ENCODE peak calls at places on chromosome 22, in eight cellular contexts. I is A673, R is neural progenitor cell, P is cardiac muscle cell, A is A549, D is tibial nerve, J is fibroblast of lung, B is spleen. Q is an unnamed sample.
A peak's percentile ranks its signal among the peaks of the same experiment; 100 is the strongest.

GRCh38 chr22:23266780-23267179 is 86.5 kb downstream of the BCR start:
- DNase-seq in D (no peak), R (no peak), P (no peak), J (no peak), I (no peak), A (no peak), B (no peak), Q (no peak)

GRCh38 chr22:49215840-49216239 is 611.8 kb downstream of the BRD1 start:
- DNase-seq in I (no peak), D (no peak), J (no peak), P (no peak), R (no peak), B (peak; percentile 18), A (no peak), Q (no peak)

GRCh38 chr22:47154621-47155081 is 392.2 kb downstream of the TBC1D22A start:
- DNase-seq in R (no peak), B (no peak), I (peak; percentile 14), J (peak; percentile 83), P (peak; percentile 79), A (no peak), D (peak; percentile 11), Q (no peak)

GRCh38 chr22:50621491-50621880 is 6.5 kb downstream of the ARSA start:
- DNase-seq in B (peak; percentile 85), I (no peak), J (no peak), R (no peak), D (no peak), A (no peak), P (no peak), Q (peak; percentile 64)

GRCh38 chr22:39469681-39470461 is 13.1 kb downstream of the MGAT3 start:
- DNase-seq in R (peak; percentile 46), I (no peak), D (no peak), A (no peak), P (no peak), J (no peak), B (no peak), Q (no peak)

GRCh38 chr22:22168190-22168940 is 76.2 kb upstream of the VPREB1 start:
- DNase-seq in A (peak; percentile 92), J (peak; percentile 37), I (peak; percentile 79), B (no peak), P (peak; percentile 38), R (peak; percentile 30), D (no peak), Q (no peak)

GRCh38 chr22:46064966-46065666 is 85.2 kb upstream of the PPARA start:
- DNase-seq in P (no peak), J (peak; percentile 63), B (no peak), R (no peak), D (peak; percentile 27), A (no peak), I (no peak), Q (no peak)

GRCh38 chr22:46862418-46863324 is 100.2 kb downstream of the TBC1D22A start:
- DNase-seq in R (no peak), J (no peak), P (no peak), D (no peak), B (no peak), I (no peak), A (no peak), Q (no peak)

GRCh38 chr22:36301384-36301828 is 48.5 kb downstream of the APOL1 start:
- DNase-seq in D (peak; percentile 83), P (peak; percentile 71), B (peak; percentile 94), R (peak; percentile 81), J (peak; percentile 43), A (peak; percentile 70), I (peak; percentile 70), Q (peak; percentile 73)

GRCh38 chr22:44259366-44260215 is 53.2 kb downstream of the SHISAL1 start:
- DNase-seq in A (no peak), R (no peak), D (no peak), I (no peak), P (no peak), B (peak; percentile 28), J (no peak), Q (no peak)

GRCh38 chr22:44665115-44665514 is 36.9 kb upstream of the PRR5 start:
- DNase-seq in I (no peak), D (no peak), R (peak; percentile 23), P (peak; percentile 60), J (no peak), B (no peak), A (no peak), Q (no peak)

GRCh38 chr22:46734830-46735453 is 3.1 kb downstream of the CERK start:
- DNase-seq in I (no peak), D (no peak), J (no peak), R (no peak), P (no peak), B (peak; percentile 93), A (no peak), Q (peak; percentile 52)

GRCh38 chr22:49154433-49154832 is 673.2 kb downstream of the BRD1 start:
- DNase-seq in A (no peak), D (no peak), J (no peak), R (no peak), I (no peak), P (no peak), B (peak; percentile 67), Q (no peak)

GRCh38 chr22:17672417-17672991 is 33.9 kb downstream of the BCL2L13 start:
- DNase-seq in I (no peak), B (no peak), R (peak; percentile 26), D (no peak), J (peak; percentile 81), A (no peak), P (no peak), Q (no peak)

GRCh38 chr22:23251445-23252093 is 71.3 kb downstream of the BCR start:
- DNase-seq in I (no peak), R (no peak), A (peak; percentile 9), P (no peak), J (peak; percentile 37), D (no peak), B (no peak), Q (no peak)

DNA sequence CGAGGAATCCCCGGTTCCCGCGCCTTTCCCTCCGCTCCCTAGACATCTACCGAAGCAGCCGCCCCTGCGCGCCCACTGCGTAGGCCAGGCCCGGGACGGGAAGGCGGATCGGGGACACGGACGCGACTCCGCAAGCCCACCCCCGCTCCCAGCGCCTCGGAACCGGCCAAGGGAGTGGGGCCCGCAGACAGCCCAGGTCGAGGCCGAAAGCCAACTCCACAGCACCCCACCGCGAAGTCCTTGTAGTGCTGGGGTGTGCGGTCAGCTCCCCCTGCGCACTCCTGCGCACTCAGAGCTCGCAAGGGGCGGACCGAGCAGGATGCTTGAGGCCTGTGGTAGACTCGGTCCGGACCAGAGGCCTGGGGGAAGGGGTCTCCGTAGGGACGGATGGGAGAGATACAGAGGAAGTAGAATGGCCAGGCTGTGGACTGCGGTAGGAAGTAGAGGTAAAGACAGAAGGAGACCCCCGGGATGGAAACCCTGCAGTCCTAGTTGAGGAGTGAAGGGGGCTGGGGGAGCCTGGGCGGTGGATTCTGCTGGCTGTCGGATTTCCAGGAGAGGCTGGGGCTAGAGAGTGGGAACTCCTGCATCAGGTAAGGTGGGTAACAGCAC is 547 bp upstream of the SCARF2 start:
- DNase-seq in B (peak; percentile 74), D (no peak), J (peak; percentile 64), R (peak; percentile 57), A (no peak), P (peak; percentile 60), I (no peak), Q (peak; percentile 47)
- H3K4me3 ChIP-seq in B (peak overlapping the region; percentile 44), D (peak overlapping the region; percentile 86), J (peak overlapping the region; percentile 54), R (peak overlapping the region; percentile 54), A (no peak overlapping the region), P (peak overlapping the region; percentile 59), I (peak overlapping the region; percentile 49), Q (no peak overlapping the region)

DNA sequence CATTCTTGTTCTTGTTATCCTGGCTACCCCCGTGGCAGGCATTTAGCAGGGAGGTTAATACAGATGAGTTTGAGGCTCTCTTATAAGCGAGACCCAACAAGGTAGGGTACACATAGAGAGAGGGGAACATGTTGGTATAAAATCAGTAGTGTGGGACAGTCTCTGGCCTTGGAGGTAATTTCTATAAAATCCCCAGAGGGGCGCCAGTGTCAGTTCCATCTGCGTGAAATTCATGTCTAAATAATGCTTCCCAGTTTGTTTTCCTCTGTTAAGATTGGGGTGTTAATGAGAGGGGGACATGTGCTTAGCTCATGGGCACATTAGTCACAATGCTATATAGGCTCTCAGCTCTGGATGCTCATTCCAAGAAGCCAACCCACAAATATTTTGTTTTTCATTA is 150.7 kb downstream of the MYO18B start:
- DNase-seq in D (no peak), P (no peak), A (no peak), B (no peak), I (no peak), J (no peak), R (no peak), Q (no peak)
- H3K27ac ChIP-seq in D (no peak overlapping the region), P (no peak overlapping the region), A (no peak overlapping the region), B (no peak overlapping the region), I (no peak overlapping the region), J (no peak overlapping the region), R (no peak overlapping the region), Q (no peak overlapping the region)

DNA sequence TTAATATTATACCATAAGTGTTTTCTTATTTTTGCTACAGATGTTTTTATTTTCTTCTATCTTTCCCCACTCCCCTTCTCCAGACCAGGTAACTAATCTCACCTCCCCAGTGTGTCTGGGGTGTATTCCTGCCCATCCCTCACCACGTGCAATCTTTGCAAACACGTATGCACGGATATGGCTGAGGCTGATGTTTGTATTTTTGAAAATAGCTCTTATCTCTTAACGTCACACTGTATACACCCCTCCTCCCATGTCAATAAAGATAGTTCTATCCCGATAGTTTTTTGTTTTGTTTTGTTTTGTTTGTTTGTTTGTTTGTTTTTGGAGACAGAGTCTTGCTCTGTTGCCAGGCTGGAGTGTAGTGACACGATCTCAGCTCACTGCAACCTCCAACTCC is 127.5 kb downstream of the FBXO7 start:
- DNase-seq in A (no peak), I (no peak), R (no peak), D (no peak), P (no peak), J (no peak), B (no peak), Q (no peak)
- H3K4me3 ChIP-seq in A (no peak overlapping the region), I (no peak overlapping the region), R (no peak overlapping the region), D (no peak overlapping the region), P (no peak overlapping the region), J (no peak overlapping the region), B (no peak overlapping the region), Q (no peak overlapping the region)

GRCh38 chr22:41481925-41482318 is 13.0 kb downstream of the ACO2 start:
- DNase-seq in A (no peak), B (no peak), J (no peak), D (no peak), I (no peak), P (no peak), R (no peak), Q (no peak)

GRCh38 chr22:41478891-41479521 is 10.1 kb downstream of the ACO2 start:
- DNase-seq in B (no peak), R (no peak), J (peak; percentile 6), D (peak; percentile 45), P (peak; percentile 39), A (no peak), I (no peak), Q (no peak)

GRCh38 chr22:41479671-41480396 is 10.9 kb downstream of the ACO2 start:
- DNase-seq in B (no peak), R (peak; percentile 93), I (peak; percentile 70), D (no peak), P (peak; percentile 38), A (no peak), J (peak; percentile 72), Q (no peak)

GRCh38 chr22:41481131-41481830 is 12.4 kb downstream of the ACO2 start:
- DNase-seq in B (no peak), P (no peak), A (no peak), J (peak; percentile 55), I (no peak), R (no peak), D (no peak), Q (no peak)

DNA sequence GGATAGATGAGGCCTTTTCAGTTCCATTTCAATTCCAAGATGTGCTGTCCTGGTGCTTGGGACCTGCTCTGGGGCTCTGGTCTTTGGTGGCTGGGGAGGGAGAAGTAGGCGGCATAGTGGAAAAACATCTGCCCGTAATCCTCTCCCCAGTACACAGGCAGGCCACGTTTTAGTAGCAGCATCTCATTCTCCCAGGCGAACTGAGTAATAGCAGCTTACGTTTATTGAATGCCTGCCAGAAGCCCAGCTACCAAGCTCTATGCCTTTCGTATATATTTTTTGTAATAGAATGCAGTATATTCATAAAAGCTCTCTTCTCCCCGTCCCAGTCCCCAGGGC is 11.4 kb downstream of the ACO2 start:
- DNase-seq in J (peak; percentile 83), P (no peak), I (no peak), D (no peak), A (no peak), B (no peak), R (no peak), Q (no peak)
- H3K27ac ChIP-seq in J (peak overlapping the region; percentile 83), P (peak overlapping the region; percentile 14), I (no peak overlapping the region), D (peak overlapping the region; percentile 74), A (no peak overlapping the region), B (no peak overlapping the region), R (peak overlapping the region; percentile 89), Q (no peak overlapping the region)